ENCODE peak calls at places on chromosomes 4 and X, in eight cellular contexts. X is endothelial cell of umbilical vein, I is neural progenitor cell, E is tibial nerve, K is heart left ventricle, M is spleen, R is Peyer's patch, D is IMR-90. L is an unnamed sample.

GRCh38 chrX:123675154-123675553 is 57.7 kb downstream of the THOC2 start:
- DNase-seq in E (no peak), D (no peak), M (no peak), R (no peak), K (no peak), X (no peak), I (no peak), L (no peak)

GRCh38 chr4:8215001-8215427 is 15.9 kb downstream of the SH3TC1 start:
- DNase-seq in I (no peak), R (no peak), E (no peak), D (peak; percentile 84), M (no peak), X (peak; percentile 20), K (no peak), L (peak; percentile 60)

GRCh38 chrX:25721564-25721963 is 416.6 kb upstream of the MAGEB18 start:
- DNase-seq in R (no peak), X (peak; percentile 40), D (no peak), K (no peak), I (peak; percentile 39), M (no peak), E (no peak), L (no peak)

GRCh38 chr4:36709986-36710385 is 428.6 kb downstream of the DTHD1 start:
- DNase-seq in D (no peak), I (no peak), E (no peak), K (no peak), M (no peak), R (no peak), X (no peak), L (no peak)

GRCh38 chr4:182137343-182137742 is 105.9 kb upstream of the TENM3 start:
- DNase-seq in D (no peak), E (no peak), X (no peak), K (no peak), R (no peak), M (no peak), I (peak; percentile 31), L (no peak)

GRCh38 chr4:111433436-111433835 is 711.8 kb upstream of the FAM241A start:
- DNase-seq in R (no peak), K (no peak), I (no peak), D (no peak), X (no peak), E (no peak), M (no peak), L (no peak)

GRCh38 chr4:8854866-8855265 is 16.8 kb downstream of the HMX1 start:
- DNase-seq in R (no peak), M (no peak), I (no peak), D (peak; percentile 24), K (peak; percentile 20), X (no peak), E (no peak), L (no peak)

GRCh38 chrX:78102100-78102499 is 1.9 kb upstream of the PGK1 start:
- DNase-seq in D (peak; percentile 60), I (no peak), R (no peak), E (no peak), X (no peak), M (no peak), K (no peak), L (no peak)

GRCh38 chrX:134115270-134115669 is 121.7 kb upstream of the CCDC160 start:
- DNase-seq in R (no peak), K (no peak), E (no peak), X (no peak), I (no peak), D (no peak), M (no peak), L (no peak)
- H3K27me3 ChIP-seq in R (no peaks in the 10 kb centered on the region), K (no peaks in the 10 kb centered on the region), E (no peaks in the 10 kb centered on the region), X (no peaks in the 10 kb centered on the region), I (no peaks in the 10 kb centered on the region), D (no peaks in the 10 kb centered on the region), M (no peaks in the 10 kb centered on the region), L (peaks cover 11% of the 10 kb centered on the region)

GRCh38 chr4:107751670-107752069 is 31.6 kb upstream of the PAPSS1 start:
- DNase-seq in M (no peak), E (no peak), R (no peak), I (no peak), K (no peak), X (no peak), D (peak; percentile 20), L (no peak)
- H3K27me3 ChIP-seq in M (no peaks in the 10 kb centered on the region), E (no peaks in the 10 kb centered on the region), R (no peaks in the 10 kb centered on the region), I (no peaks in the 10 kb centered on the region), K (no peaks in the 10 kb centered on the region), X (peaks cover 11% of the 10 kb centered on the region), D (peaks cover 23% of the 10 kb centered on the region), L (no peaks in the 10 kb centered on the region)

GRCh38 chrX:72621619-72622485 is 49.2 kb upstream of the HDAC8 start:
- DNase-seq in D (peak; percentile 61), K (no peak), M (no peak), R (no peak), E (no peak), X (peak; percentile 66), I (no peak), L (no peak)
- H3K27me3 ChIP-seq in D (no peaks in the 10 kb centered on the region), K (no peaks in the 10 kb centered on the region), M (no peaks in the 10 kb centered on the region), R (no peaks in the 10 kb centered on the region), E (no peaks in the 10 kb centered on the region), X (no peaks in the 10 kb centered on the region), I (no peaks in the 10 kb centered on the region), L (no peaks in the 10 kb centered on the region)

GRCh38 chr4:6469144-6469543 is 3.3 kb downstream of the PPP2R2C start:
- DNase-seq in M (peak; percentile 17), K (no peak), R (no peak), I (no peak), X (no peak), E (no peak), D (no peak), L (no peak)

GRCh38 chr4:6468376-6468775 is 4.0 kb downstream of the PPP2R2C start:
- DNase-seq in M (peak; percentile 35), E (no peak), D (no peak), R (peak; percentile 24), X (no peak), K (no peak), I (no peak), L (no peak)

GRCh38 chr4:6470502-6471302 is 1.7 kb downstream of the PPP2R2C start:
- DNase-seq in R (peak; percentile 44), M (peak; percentile 62), D (peak; percentile 7), K (peak; percentile 52), X (peak; percentile 12), I (peak; percentile 66), E (peak; percentile 7), L (peak; percentile 47)

GRCh38 chr4:6471303-6472007 is 959 bp downstream of the PPP2R2C start:
- DNase-seq in R (peak; percentile 22), E (no peak), D (no peak), I (peak; percentile 34), K (no peak), X (no peak), M (peak; percentile 30), L (no peak)

GRCh38 chr4:6469898-6470501 is 2.4 kb downstream of the PPP2R2C start:
- DNase-seq in D (no peak), K (no peak), M (peak; percentile 44), R (peak; percentile 30), X (no peak), E (no peak), I (no peak), L (no peak)
- H3K27me3 ChIP-seq in D (peaks cover 45% of the 10 kb centered on the region), K (peaks cover 59% of the 10 kb centered on the region), M (peaks cover 14% of the 10 kb centered on the region), R (peaks cover 10% of the 10 kb centered on the region), X (peaks cover 32% of the 10 kb centered on the region), E (peaks cover 60% of the 10 kb centered on the region), I (peaks cover 83% of the 10 kb centered on the region), L (no peaks in the 10 kb centered on the region)

DNA sequence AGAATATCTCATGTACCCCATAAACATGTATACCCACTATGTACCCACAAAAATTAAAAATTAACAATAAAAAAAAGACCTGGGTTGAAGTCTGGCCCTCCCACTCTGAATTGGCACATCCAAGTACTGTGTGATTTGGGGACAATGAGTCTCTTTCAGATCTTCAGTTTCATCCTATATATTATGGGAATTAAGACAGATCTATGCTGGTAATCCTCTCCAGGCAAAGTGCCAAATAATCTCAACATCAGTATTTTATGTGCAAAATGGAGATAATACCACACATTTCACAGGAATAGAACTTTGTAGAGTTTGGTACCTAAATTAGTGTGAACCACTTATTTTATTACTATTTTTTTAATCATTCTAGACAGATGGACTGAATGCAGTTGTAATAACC is 11.0 kb upstream of the SCD5 start:
- DNase-seq in I (no peak), X (no peak), R (no peak), K (no peak), M (no peak), E (no peak), D (no peak), L (no peak)
- H3K27me3 ChIP-seq in I (peaks cover 62% of the 10 kb centered on the region), X (no peaks in the 10 kb centered on the region), R (no peaks in the 10 kb centered on the region), K (no peaks in the 10 kb centered on the region), M (no peaks in the 10 kb centered on the region), E (no peaks in the 10 kb centered on the region), D (peaks cover 2% of the 10 kb centered on the region), L (no peaks in the 10 kb centered on the region)

GRCh38 chr4:3744901-3745300 is 21.3 kb upstream of the ADRA2C start:
- DNase-seq in I (peak; percentile 35), M (no peak), D (no peak), X (no peak), K (no peak), R (no peak), E (no peak), L (no peak)

GRCh38 chr4:3745886-3746656 is 20.1 kb upstream of the ADRA2C start:
- DNase-seq in K (no peak), R (no peak), E (no peak), M (no peak), I (peak; percentile 58), D (no peak), X (no peak), L (no peak)

GRCh38 chr4:3747582-3747906 is 18.6 kb upstream of the ADRA2C start:
- DNase-seq in X (no peak), R (no peak), K (no peak), D (no peak), E (no peak), M (no peak), I (peak; percentile 67), L (no peak)

GRCh38 chr4:3749081-3749480 is 17.1 kb upstream of the ADRA2C start:
- DNase-seq in M (no peak), K (no peak), D (no peak), E (no peak), X (no peak), I (no peak), R (no peak), L (no peak)

GRCh38 chr4:3746701-3747581 is 19.2 kb upstream of the ADRA2C start:
- DNase-seq in I (no peak), M (no peak), E (no peak), K (no peak), D (no peak), R (no peak), X (no peak), L (no peak)
- H3K27me3 ChIP-seq in I (peaks cover 59% of the 10 kb centered on the region), M (no peaks in the 10 kb centered on the region), E (peaks cover 64% of the 10 kb centered on the region), K (peaks cover 54% of the 10 kb centered on the region), D (peaks cover 65% of the 10 kb centered on the region), R (no peaks in the 10 kb centered on the region), X (peaks cover 12% of the 10 kb centered on the region), L (no peaks in the 10 kb centered on the region)

DNA sequence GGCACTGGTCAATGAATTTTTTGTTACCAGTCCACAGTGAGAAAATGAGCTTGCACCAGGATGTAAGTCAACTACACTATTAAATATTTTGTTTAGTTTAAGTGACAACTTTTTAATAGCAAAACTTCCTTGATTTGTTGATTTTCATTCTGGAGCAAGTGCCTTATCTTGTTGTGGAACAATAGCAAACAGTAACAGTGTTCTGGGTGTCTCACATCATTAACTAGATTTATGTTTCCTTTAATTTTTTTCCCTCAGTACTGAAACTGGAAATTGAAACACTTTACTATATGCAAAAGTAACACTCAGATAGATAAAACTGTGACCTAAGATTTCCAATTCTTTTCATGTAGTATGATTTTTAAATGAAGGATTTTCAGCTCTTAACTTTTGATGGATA is 80.1 kb downstream of the GALNT7 start:
- DNase-seq in M (no peak), D (no peak), K (no peak), I (no peak), R (no peak), X (peak; percentile 63), E (no peak), L (no peak)
- H3K27me3 ChIP-seq in M (no peaks in the 10 kb centered on the region), D (peaks cover 22% of the 10 kb centered on the region), K (no peaks in the 10 kb centered on the region), I (no peaks in the 10 kb centered on the region), R (no peaks in the 10 kb centered on the region), X (no peaks in the 10 kb centered on the region), E (no peaks in the 10 kb centered on the region), L (no peaks in the 10 kb centered on the region)

L was measured in right lobe of liver.